ENCODE peak calls at places on chromosomes 6 and 20, in six cellular contexts. One of them, this sample, is unnamed.

GRCh38 chr6:26273673-26274595 is 91.1 kb upstream of the BTN3A2 start:
- DNase-seq in IMR-90: peak
- DNase-seq in heart left ventricle: no peak
- DNase-seq in fibroblast of mammary gland: peak
- DNase-seq in body of pancreas: no peak
- DNase-seq in A673: peak
- DNase-seq in this sample: no peak

GRCh38 chr6:82987951-82988350 is 77.7 kb downstream of the UBE3D start:
- DNase-seq in IMR-90: no peak
- DNase-seq in heart left ventricle: no peak
- DNase-seq in fibroblast of mammary gland: no peak
- DNase-seq in body of pancreas: no peak
- DNase-seq in A673: no peak
- DNase-seq in this sample: peak

GRCh38 chr6:155418017-155418749 is 37.5 kb downstream of the NOX3 start:
- DNase-seq in IMR-90: peak
- DNase-seq in heart left ventricle: no peak
- DNase-seq in fibroblast of mammary gland: peak
- DNase-seq in body of pancreas: peak
- DNase-seq in A673: peak
- DNase-seq in this sample: peak

GRCh38 chr20:36145877-36146707 is 8.4 kb upstream of the EPB41L1 start:
- DNase-seq in IMR-90: peak
- DNase-seq in heart left ventricle: peak
- DNase-seq in fibroblast of mammary gland: no peak
- DNase-seq in body of pancreas: no peak
- DNase-seq in A673: no peak
- DNase-seq in this sample: peak

GRCh38 chr6:78614961-78615360 is 252.4 kb upstream of the IRAK1BP1 start:
- DNase-seq in IMR-90: no peak
- DNase-seq in heart left ventricle: no peak
- DNase-seq in fibroblast of mammary gland: no peak
- DNase-seq in body of pancreas: no peak
- DNase-seq in A673: no peak
- DNase-seq in this sample: no peak

GRCh38 chr6:163945813-163946212 is 531.3 kb downstream of the QKI start:
- DNase-seq in IMR-90: no peak
- DNase-seq in heart left ventricle: no peak
- DNase-seq in fibroblast of mammary gland: no peak
- DNase-seq in body of pancreas: no peak
- DNase-seq in A673: no peak
- DNase-seq in this sample: no peak

GRCh38 chr6:127464161-127464880 is 5.1 kb upstream of the KIAA0408 start:
- DNase-seq in IMR-90: peak
- DNase-seq in heart left ventricle: no peak
- DNase-seq in fibroblast of mammary gland: peak
- DNase-seq in body of pancreas: no peak
- DNase-seq in A673: no peak
- DNase-seq in this sample: peak

GRCh38 chr6:3157151-3157933 is at the start of gene TUBB2A:
- DNase-seq in IMR-90: peak
- DNase-seq in heart left ventricle: peak
- DNase-seq in fibroblast of mammary gland: peak
- DNase-seq in body of pancreas: peak
- DNase-seq in A673: peak
- DNase-seq in this sample: peak

GRCh38 chr6:170067257-170067656 is 223.6 kb downstream of the DLL1 start:
- DNase-seq in IMR-90: no peak
- DNase-seq in heart left ventricle: no peak
- DNase-seq in fibroblast of mammary gland: peak
- DNase-seq in body of pancreas: no peak
- DNase-seq in A673: no peak
- DNase-seq in this sample: no peak

GRCh38 chr6:1724616-1725015 is 114.9 kb downstream of the FOXC1 start:
- DNase-seq in IMR-90: no peak
- DNase-seq in heart left ventricle: peak
- DNase-seq in fibroblast of mammary gland: no peak
- DNase-seq in body of pancreas: peak
- DNase-seq in A673: no peak
- DNase-seq in this sample: peak

GRCh38 chr6:55299285-55299684 is 28.0 kb upstream of the GFRAL start:
- DNase-seq in IMR-90: no peak
- DNase-seq in heart left ventricle: no peak
- DNase-seq in fibroblast of mammary gland: no peak
- DNase-seq in body of pancreas: no peak
- DNase-seq in A673: no peak
- DNase-seq in this sample: no peak

GRCh38 chr6:34858681-34859080 is 29.2 kb downstream of the TAF11 start:
- DNase-seq in IMR-90: no peak
- DNase-seq in heart left ventricle: no peak
- DNase-seq in fibroblast of mammary gland: peak
- DNase-seq in body of pancreas: no peak
- DNase-seq in A673: no peak
- DNase-seq in this sample: no peak
- TF ChIP-seq CTCF in IMR-90: no peak
- TF ChIP-seq CTCF in heart left ventricle: no peak
- TF ChIP-seq CTCF in fibroblast of mammary gland: no peak
- TF ChIP-seq CTCF in body of pancreas: no peak
- TF ChIP-seq CTCF in A673: peak
- TF ChIP-seq CTCF in this sample: no peak

DNA sequence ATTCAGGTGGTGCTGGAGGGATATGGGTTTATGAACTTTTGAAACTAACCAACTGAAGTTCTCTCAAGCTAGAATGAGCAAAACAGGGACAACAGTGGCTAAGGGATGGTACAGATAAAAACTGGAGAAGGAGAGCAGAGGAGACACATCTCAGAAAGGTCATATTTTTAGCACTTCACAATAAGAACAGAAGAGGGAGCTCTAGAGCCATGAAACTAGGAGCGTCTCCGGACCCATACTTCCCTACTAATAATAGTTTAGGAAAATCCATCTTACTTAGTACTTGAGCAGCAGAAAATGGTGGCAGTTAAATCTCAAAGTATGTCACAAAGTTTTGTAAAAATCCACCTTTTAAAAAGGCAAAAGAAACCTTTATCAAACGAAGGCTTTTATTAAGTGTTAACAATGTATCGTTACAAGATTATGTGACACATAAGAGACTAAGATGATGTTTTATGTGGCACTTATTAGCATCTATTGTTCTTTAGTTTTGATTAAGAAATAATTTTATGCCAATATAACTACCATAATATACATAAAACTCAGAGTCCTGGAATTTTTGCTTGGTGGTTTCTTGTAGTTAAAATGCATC is 278.6 kb downstream of the TBC1D32 start:
- DNase-seq in IMR-90: peak
- DNase-seq in heart left ventricle: no peak
- DNase-seq in fibroblast of mammary gland: peak
- DNase-seq in body of pancreas: no peak
- DNase-seq in A673: peak
- DNase-seq in this sample: peak
- TF ChIP-seq CTCF in IMR-90: peak
- TF ChIP-seq CTCF in heart left ventricle: peak
- TF ChIP-seq CTCF in fibroblast of mammary gland: peak
- TF ChIP-seq CTCF in body of pancreas: peak
- TF ChIP-seq CTCF in A673: peak
- TF ChIP-seq CTCF in this sample: peak

DNA sequence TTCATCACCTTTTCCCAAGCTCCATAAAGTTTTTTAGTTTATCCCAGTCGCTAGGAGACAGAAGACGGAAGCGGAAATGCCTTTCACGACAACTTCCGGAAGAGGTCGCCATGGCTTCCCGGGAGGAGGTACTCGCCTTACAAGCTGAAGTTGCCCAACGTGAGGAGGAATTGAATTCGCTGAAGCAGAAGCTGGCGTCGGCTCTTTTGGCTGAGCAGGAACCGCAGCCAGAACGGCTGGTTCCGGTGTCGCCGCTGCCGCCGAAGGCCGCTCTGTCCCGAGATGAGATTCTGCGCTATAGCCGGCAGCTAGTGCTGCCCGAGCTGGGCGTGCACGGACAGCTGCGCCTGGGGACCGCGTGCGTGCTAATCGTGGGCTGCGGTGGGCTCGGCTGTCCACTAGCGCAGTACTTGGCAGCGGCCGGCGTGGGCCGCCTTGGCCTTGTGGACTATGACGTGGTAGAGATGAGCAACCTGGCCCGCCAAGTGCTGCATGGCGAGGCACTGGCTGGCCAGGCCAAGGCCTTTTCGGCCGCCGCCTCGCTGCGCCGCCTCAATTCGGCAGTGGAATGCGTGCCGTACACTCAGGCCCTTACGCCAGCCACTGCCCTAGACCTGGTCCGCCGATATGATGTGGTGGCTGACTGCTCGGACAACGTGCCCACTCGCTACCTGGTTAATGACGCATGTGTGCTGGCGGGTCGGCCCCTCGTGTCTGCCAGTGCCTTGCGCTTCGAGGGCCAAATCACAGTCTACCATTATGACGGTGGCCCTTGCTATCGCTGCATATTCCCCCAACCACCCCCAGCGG is at the start of gene MOCS3:
- DNase-seq in IMR-90: peak
- DNase-seq in heart left ventricle: peak
- DNase-seq in fibroblast of mammary gland: peak
- DNase-seq in body of pancreas: peak
- DNase-seq in A673: peak
- DNase-seq in this sample: peak
- TF ChIP-seq CTCF in IMR-90: peak
- TF ChIP-seq CTCF in heart left ventricle: no peak
- TF ChIP-seq CTCF in fibroblast of mammary gland: no peak
- TF ChIP-seq CTCF in body of pancreas: no peak
- TF ChIP-seq CTCF in A673: no peak
- TF ChIP-seq CTCF in this sample: no peak

DNA sequence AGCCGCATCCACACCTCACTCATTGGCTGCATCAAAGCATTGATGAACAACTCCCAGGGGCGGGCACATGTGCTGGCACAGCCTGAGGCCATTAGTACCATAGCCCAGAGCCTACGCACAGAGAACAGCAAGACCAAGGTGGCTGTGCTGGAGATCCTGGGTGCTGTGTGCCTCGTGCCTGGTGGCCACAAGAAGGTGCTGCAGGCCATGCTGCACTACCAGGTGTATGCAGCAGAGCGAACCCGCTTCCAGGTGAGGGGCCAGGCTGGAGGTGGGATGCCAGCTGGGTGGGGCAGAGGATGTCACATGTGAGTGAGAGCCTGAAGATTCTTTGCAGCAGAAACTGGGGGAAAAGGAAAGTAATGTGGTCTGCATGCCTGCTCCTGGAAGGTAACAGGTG is 66.7 kb downstream of the MOCS1 start:
- DNase-seq in IMR-90: no peak
- DNase-seq in heart left ventricle: no peak
- DNase-seq in fibroblast of mammary gland: no peak
- DNase-seq in body of pancreas: no peak
- DNase-seq in A673: no peak
- DNase-seq in this sample: no peak
- TF ChIP-seq CTCF in IMR-90: no peak
- TF ChIP-seq CTCF in heart left ventricle: no peak
- TF ChIP-seq CTCF in fibroblast of mammary gland: no peak
- TF ChIP-seq CTCF in body of pancreas: no peak
- TF ChIP-seq CTCF in A673: no peak
- TF ChIP-seq CTCF in this sample: no peak

DNA sequence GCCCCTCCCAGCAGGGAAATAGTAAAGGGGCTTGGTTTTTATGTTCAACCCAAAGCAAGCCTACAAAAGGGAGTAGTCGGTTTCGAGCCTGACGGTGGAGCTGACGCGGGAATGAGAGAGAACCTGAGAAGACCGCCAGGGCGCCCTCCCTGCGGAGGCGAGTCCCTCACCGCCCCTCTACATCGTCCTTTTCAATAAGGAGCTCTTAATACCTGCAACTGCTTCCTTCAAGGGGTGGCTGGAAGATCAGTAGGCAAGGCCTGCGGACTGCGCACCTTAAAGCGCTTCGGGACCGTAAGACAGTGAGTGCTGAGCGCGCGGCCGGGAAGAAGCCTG is 709 bp upstream of the ZNF76 start:
- DNase-seq in IMR-90: peak
- DNase-seq in heart left ventricle: no peak
- DNase-seq in fibroblast of mammary gland: peak
- DNase-seq in body of pancreas: no peak
- DNase-seq in A673: peak
- DNase-seq in this sample: peak
- TF ChIP-seq CTCF in IMR-90: no peak
- TF ChIP-seq CTCF in heart left ventricle: no peak
- TF ChIP-seq CTCF in fibroblast of mammary gland: peak
- TF ChIP-seq CTCF in body of pancreas: no peak
- TF ChIP-seq CTCF in A673: no peak
- TF ChIP-seq CTCF in this sample: peak

GRCh38 chr20:41242807-41243206 is 74.7 kb downstream of the ZHX3 start:
- DNase-seq in IMR-90: no peak
- DNase-seq in heart left ventricle: no peak
- DNase-seq in fibroblast of mammary gland: no peak
- DNase-seq in body of pancreas: no peak
- DNase-seq in A673: no peak
- DNase-seq in this sample: no peak

GRCh38 chr20:41249371-41249770 is 68.2 kb downstream of the ZHX3 start:
- DNase-seq in IMR-90: peak
- DNase-seq in heart left ventricle: peak
- DNase-seq in fibroblast of mammary gland: peak
- DNase-seq in body of pancreas: peak
- DNase-seq in A673: peak
- DNase-seq in this sample: peak

GRCh38 chr20:41249781-41250281 is 67.7 kb downstream of the ZHX3 start:
- DNase-seq in IMR-90: peak
- DNase-seq in heart left ventricle: no peak
- DNase-seq in fibroblast of mammary gland: peak
- DNase-seq in body of pancreas: no peak
- DNase-seq in A673: peak
- DNase-seq in this sample: peak

GRCh38 chr20:41248371-41249024 is 69.0 kb downstream of the ZHX3 start:
- DNase-seq in IMR-90: no peak
- DNase-seq in heart left ventricle: no peak
- DNase-seq in fibroblast of mammary gland: peak
- DNase-seq in body of pancreas: peak
- DNase-seq in A673: no peak
- DNase-seq in this sample: peak

DNA sequence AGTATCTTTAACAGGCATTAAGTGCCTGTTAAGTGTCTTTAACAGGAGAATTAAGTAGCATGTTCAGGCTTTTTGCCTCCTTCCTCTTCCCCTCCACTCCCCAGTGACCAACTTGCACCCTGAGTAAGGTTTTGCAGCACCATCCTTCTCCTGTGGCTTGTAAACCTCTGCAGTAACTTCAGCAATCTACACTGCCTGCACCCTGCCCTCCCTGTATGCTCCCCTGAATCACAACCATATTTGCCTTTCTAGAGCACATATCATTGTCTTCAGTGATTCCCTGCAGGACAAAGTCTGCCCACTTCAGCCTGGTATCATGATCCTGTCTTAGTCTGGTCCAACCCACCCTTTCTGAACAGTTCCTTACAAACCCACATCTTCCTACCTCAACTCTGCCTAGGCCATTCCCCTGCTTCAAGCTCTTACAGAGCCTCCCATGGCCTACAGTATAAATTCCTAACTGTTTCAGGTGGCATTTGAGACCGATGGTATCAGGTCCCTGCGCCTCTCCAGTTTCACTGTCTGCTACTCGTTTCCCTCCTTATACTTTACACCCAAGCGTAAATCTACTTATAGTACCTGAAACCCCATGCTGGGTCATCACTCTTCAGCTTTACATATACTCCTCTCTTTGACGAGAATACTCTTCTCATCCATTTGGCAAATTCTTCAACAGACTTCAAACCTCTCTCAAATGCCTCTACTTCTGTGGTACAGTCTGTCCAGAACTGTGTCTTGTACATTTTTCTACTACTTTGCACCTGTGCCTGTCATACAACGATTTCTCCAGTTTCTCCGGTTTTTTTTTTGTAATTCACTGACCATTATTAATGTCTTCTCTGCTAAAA is 69.8 kb downstream of the ZHX3 start:
- DNase-seq in IMR-90: no peak
- DNase-seq in heart left ventricle: no peak
- DNase-seq in fibroblast of mammary gland: no peak
- DNase-seq in body of pancreas: no peak
- DNase-seq in A673: no peak
- DNase-seq in this sample: no peak
- TF ChIP-seq CTCF in IMR-90: no peak
- TF ChIP-seq CTCF in heart left ventricle: no peak
- TF ChIP-seq CTCF in fibroblast of mammary gland: no peak
- TF ChIP-seq CTCF in body of pancreas: no peak
- TF ChIP-seq CTCF in A673: no peak
- TF ChIP-seq CTCF in this sample: no peak

This sample was measured in cardiac fibroblast.